ENCODE peak calls at places on chromosomes 5 and 9, in five cellular contexts. One of them, this sample, is unnamed.

GRCh38 chr9:811101-811531 is 30.4 kb upstream of the DMRT1 start:
- DNase-seq in naive thymus-derived CD4-positive, alpha-beta T cell: no peak
- DNase-seq in aorta: no peak
- DNase-seq in PC-3: peak
- DNase-seq in upper lobe of right lung: peak
- DNase-seq in this sample: peak

GRCh38 chr5:10018670-10019069 is 231.0 kb downstream of the ATPSCKMT start:
- DNase-seq in naive thymus-derived CD4-positive, alpha-beta T cell: no peak
- DNase-seq in aorta: no peak
- DNase-seq in PC-3: peak
- DNase-seq in upper lobe of right lung: no peak
- DNase-seq in this sample: peak

GRCh38 chr5:169595172-169595820 is 11.7 kb downstream of the SPDL1 start:
- DNase-seq in naive thymus-derived CD4-positive, alpha-beta T cell: no peak
- DNase-seq in aorta: no peak
- DNase-seq in PC-3: no peak
- DNase-seq in upper lobe of right lung: no peak
- DNase-seq in this sample: no peak

GRCh38 chr5:53479656-53480473 is 564 bp upstream of the FST start:
- DNase-seq in naive thymus-derived CD4-positive, alpha-beta T cell: peak
- DNase-seq in aorta: peak
- DNase-seq in PC-3: peak
- DNase-seq in upper lobe of right lung: peak
- DNase-seq in this sample: no peak

GRCh38 chr9:125929846-125930245 is 182.7 kb downstream of the PBX3 start:
- DNase-seq in naive thymus-derived CD4-positive, alpha-beta T cell: no peak
- DNase-seq in aorta: no peak
- DNase-seq in PC-3: peak
- DNase-seq in upper lobe of right lung: no peak
- DNase-seq in this sample: no peak

GRCh38 chr9:123933401-123933800 is 3.5 kb upstream of the DENND1A start:
- DNase-seq in naive thymus-derived CD4-positive, alpha-beta T cell: no peak
- DNase-seq in aorta: no peak
- DNase-seq in PC-3: peak
- DNase-seq in upper lobe of right lung: no peak
- DNase-seq in this sample: no peak

GRCh38 chr9:131012023-131012334 is 3.0 kb downstream of the LAMC3 start:
- DNase-seq in naive thymus-derived CD4-positive, alpha-beta T cell: no peak
- DNase-seq in aorta: no peak
- DNase-seq in PC-3: no peak
- DNase-seq in upper lobe of right lung: no peak
- DNase-seq in this sample: no peak

GRCh38 chr5:17808566-17808965 is 174.3 kb downstream of the TAF11L14 start:
- DNase-seq in naive thymus-derived CD4-positive, alpha-beta T cell: no peak
- DNase-seq in aorta: no peak
- DNase-seq in PC-3: no peak
- DNase-seq in upper lobe of right lung: no peak
- DNase-seq in this sample: no peak

GRCh38 chr9:129678844-129679243 is 13.4 kb downstream of the PRRX2 start:
- DNase-seq in naive thymus-derived CD4-positive, alpha-beta T cell: no peak
- DNase-seq in aorta: no peak
- DNase-seq in PC-3: no peak
- DNase-seq in upper lobe of right lung: no peak
- DNase-seq in this sample: no peak

GRCh38 chr5:143217065-143217803 is 186.3 kb downstream of the NR3C1 start:
- DNase-seq in naive thymus-derived CD4-positive, alpha-beta T cell: no peak
- DNase-seq in aorta: no peak
- DNase-seq in PC-3: no peak
- DNase-seq in upper lobe of right lung: no peak
- DNase-seq in this sample: no peak

GRCh38 chr9:128361981-128362646 is 9.1 kb upstream of the URM1 start:
- DNase-seq in naive thymus-derived CD4-positive, alpha-beta T cell: peak
- DNase-seq in aorta: peak
- DNase-seq in PC-3: peak
- DNase-seq in upper lobe of right lung: peak
- DNase-seq in this sample: no peak

GRCh38 chr9:128150594-128151342 is 1.5 kb downstream of the LCN2 start:
- DNase-seq in naive thymus-derived CD4-positive, alpha-beta T cell: no peak
- DNase-seq in aorta: peak
- DNase-seq in PC-3: no peak
- DNase-seq in upper lobe of right lung: no peak
- DNase-seq in this sample: no peak

GRCh38 chr9:77977210-77977611 is 54.4 kb downstream of the GNAQ start:
- DNase-seq in naive thymus-derived CD4-positive, alpha-beta T cell: peak
- DNase-seq in aorta: no peak
- DNase-seq in PC-3: no peak
- DNase-seq in upper lobe of right lung: no peak
- DNase-seq in this sample: peak

GRCh38 chr5:137491121-137491520 is 8.0 kb downstream of the SPOCK1 start:
- DNase-seq in naive thymus-derived CD4-positive, alpha-beta T cell: no peak
- DNase-seq in aorta: no peak
- DNase-seq in PC-3: peak
- DNase-seq in upper lobe of right lung: no peak
- DNase-seq in this sample: no peak

GRCh38 chr5:74056789-74057164 is 430.8 kb downstream of the ARHGEF28 start:
- DNase-seq in naive thymus-derived CD4-positive, alpha-beta T cell: no peak
- DNase-seq in aorta: no peak
- DNase-seq in PC-3: peak
- DNase-seq in upper lobe of right lung: no peak
- DNase-seq in this sample: no peak

GRCh38 chr9:34177906-34178697 is 741 bp upstream of the UBAP1 start:
- DNase-seq in naive thymus-derived CD4-positive, alpha-beta T cell: no peak
- DNase-seq in aorta: no peak
- DNase-seq in PC-3: no peak
- DNase-seq in upper lobe of right lung: no peak
- DNase-seq in this sample: no peak

GRCh38 chr9:96175001-96175400 is 127.0 kb downstream of the HSD17B3 start:
- DNase-seq in naive thymus-derived CD4-positive, alpha-beta T cell: no peak
- DNase-seq in aorta: no peak
- DNase-seq in PC-3: no peak
- DNase-seq in upper lobe of right lung: no peak
- DNase-seq in this sample: no peak

GRCh38 chr5:83549681-83550080 is 78.1 kb downstream of the VCAN start:
- DNase-seq in naive thymus-derived CD4-positive, alpha-beta T cell: no peak
- DNase-seq in aorta: no peak
- DNase-seq in PC-3: no peak
- DNase-seq in upper lobe of right lung: no peak
- DNase-seq in this sample: no peak

GRCh38 chr5:31106742-31107546 is 86.5 kb upstream of the CDH6 start:
- DNase-seq in naive thymus-derived CD4-positive, alpha-beta T cell: no peak
- DNase-seq in aorta: no peak
- DNase-seq in PC-3: peak
- DNase-seq in upper lobe of right lung: no peak
- DNase-seq in this sample: no peak

GRCh38 chr5:7078901-7079300 is 317.0 kb upstream of the ADCY2 start:
- DNase-seq in naive thymus-derived CD4-positive, alpha-beta T cell: no peak
- DNase-seq in aorta: no peak
- DNase-seq in PC-3: peak
- DNase-seq in upper lobe of right lung: no peak
- DNase-seq in this sample: no peak

GRCh38 chr5:135565256-135565655 is 13.5 kb downstream of the CXCL14 start:
- DNase-seq in naive thymus-derived CD4-positive, alpha-beta T cell: no peak
- DNase-seq in aorta: no peak
- DNase-seq in PC-3: no peak
- DNase-seq in upper lobe of right lung: no peak
- DNase-seq in this sample: no peak

GRCh38 chr5:126544087-126544740 is 50.8 kb downstream of the ALDH7A1 start:
- DNase-seq in naive thymus-derived CD4-positive, alpha-beta T cell: peak
- DNase-seq in aorta: no peak
- DNase-seq in PC-3: peak
- DNase-seq in upper lobe of right lung: no peak
- DNase-seq in this sample: no peak

GRCh38 chr5:35675392-35675791 is 57.7 kb downstream of the SPEF2 start:
- DNase-seq in naive thymus-derived CD4-positive, alpha-beta T cell: no peak
- DNase-seq in aorta: no peak
- DNase-seq in PC-3: no peak
- DNase-seq in upper lobe of right lung: no peak
- DNase-seq in this sample: no peak

GRCh38 chr5:123809594-123810172 is 297.7 kb downstream of the CSNK1G3 start:
- DNase-seq in naive thymus-derived CD4-positive, alpha-beta T cell: no peak
- DNase-seq in aorta: no peak
- DNase-seq in PC-3: no peak
- DNase-seq in upper lobe of right lung: no peak
- DNase-seq in this sample: no peak

GRCh38 chr5:109484597-109484996 is 74.8 kb upstream of the PJA2 start:
- DNase-seq in naive thymus-derived CD4-positive, alpha-beta T cell: no peak
- DNase-seq in aorta: no peak
- DNase-seq in PC-3: no peak
- DNase-seq in upper lobe of right lung: no peak
- DNase-seq in this sample: no peak

GRCh38 chr9:93819905-93820304 is 135.2 kb downstream of the BARX1 start:
- DNase-seq in naive thymus-derived CD4-positive, alpha-beta T cell: no peak
- DNase-seq in aorta: peak
- DNase-seq in PC-3: no peak
- DNase-seq in upper lobe of right lung: no peak
- DNase-seq in this sample: no peak

GRCh38 chr9:113523421-113524141 is 60.1 kb downstream of the RGS3 start:
- DNase-seq in naive thymus-derived CD4-positive, alpha-beta T cell: no peak
- DNase-seq in aorta: no peak
- DNase-seq in PC-3: no peak
- DNase-seq in upper lobe of right lung: peak
- DNase-seq in this sample: no peak

GRCh38 chr5:140881889-140882590 is at the start of gene PCDHA13:
- DNase-seq in naive thymus-derived CD4-positive, alpha-beta T cell: no peak
- DNase-seq in aorta: no peak
- DNase-seq in PC-3: peak
- DNase-seq in upper lobe of right lung: peak
- DNase-seq in this sample: no peak

GRCh38 chr9:90167920-90168319 is 474.7 kb downstream of the DIRAS2 start:
- DNase-seq in naive thymus-derived CD4-positive, alpha-beta T cell: no peak
- DNase-seq in aorta: no peak
- DNase-seq in PC-3: no peak
- DNase-seq in upper lobe of right lung: no peak
- DNase-seq in this sample: no peak

GRCh38 chr9:12648921-12649320 is 44.3 kb upstream of the TYRP1 start:
- DNase-seq in naive thymus-derived CD4-positive, alpha-beta T cell: no peak
- DNase-seq in aorta: no peak
- DNase-seq in PC-3: no peak
- DNase-seq in upper lobe of right lung: no peak
- DNase-seq in this sample: no peak

GRCh38 chr5:144230806-144231205 is 60.1 kb downstream of the KCTD16 start:
- DNase-seq in naive thymus-derived CD4-positive, alpha-beta T cell: no peak
- DNase-seq in aorta: no peak
- DNase-seq in PC-3: no peak
- DNase-seq in upper lobe of right lung: no peak
- DNase-seq in this sample: no peak

GRCh38 chr9:97468658-97469448 is 32.6 kb upstream of the TMOD1 start:
- DNase-seq in naive thymus-derived CD4-positive, alpha-beta T cell: peak
- DNase-seq in aorta: peak
- DNase-seq in PC-3: peak
- DNase-seq in upper lobe of right lung: peak
- DNase-seq in this sample: no peak

GRCh38 chr9:88789785-88790184 is 201.5 kb upstream of the S1PR3 start:
- DNase-seq in naive thymus-derived CD4-positive, alpha-beta T cell: no peak
- DNase-seq in aorta: no peak
- DNase-seq in PC-3: no peak
- DNase-seq in upper lobe of right lung: no peak
- DNase-seq in this sample: peak

GRCh38 chr5:862367-863243 is 11.8 kb upstream of the ZDHHC11 start:
- DNase-seq in naive thymus-derived CD4-positive, alpha-beta T cell: no peak
- DNase-seq in aorta: no peak
- DNase-seq in PC-3: peak
- DNase-seq in upper lobe of right lung: no peak
- DNase-seq in this sample: no peak

DNA sequence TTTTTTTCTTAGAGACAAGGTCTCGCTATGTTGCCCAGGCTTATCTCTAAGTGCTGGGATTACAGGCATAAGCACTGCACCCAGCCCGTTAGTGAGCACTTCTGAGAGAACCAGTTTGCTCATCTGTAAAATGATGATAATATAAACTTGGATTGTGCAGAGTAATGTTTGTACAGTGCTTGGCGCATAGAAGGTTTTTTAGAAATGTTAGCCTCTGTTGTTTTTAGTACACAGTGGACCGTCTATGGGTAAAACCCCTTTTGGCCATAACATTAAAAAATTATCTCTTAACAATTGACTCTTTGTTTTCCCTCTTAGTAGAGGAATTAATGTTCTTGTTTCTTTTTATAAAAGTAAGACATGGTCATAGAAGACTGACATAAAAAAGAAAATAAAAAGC is 202.1 kb downstream of the PCSK5 start:
- DNase-seq in naive thymus-derived CD4-positive, alpha-beta T cell: no peak
- DNase-seq in aorta: no peak
- DNase-seq in PC-3: no peak
- DNase-seq in upper lobe of right lung: no peak
- DNase-seq in this sample: no peak
- H3K27ac ChIP-seq in naive thymus-derived CD4-positive, alpha-beta T cell: no peak
- H3K27ac ChIP-seq in aorta: no peak
- H3K27ac ChIP-seq in PC-3: no peak
- H3K27ac ChIP-seq in upper lobe of right lung: no peak
- H3K27ac ChIP-seq in this sample: no peak

GRCh38 chr9:83633260-83633659 is 10.3 kb downstream of the IDNK start:
- DNase-seq in naive thymus-derived CD4-positive, alpha-beta T cell: no peak
- DNase-seq in aorta: no peak
- DNase-seq in PC-3: no peak
- DNase-seq in upper lobe of right lung: no peak
- DNase-seq in this sample: no peak

GRCh38 chr9:83629433-83630104 is 6.6 kb downstream of the IDNK start:
- DNase-seq in naive thymus-derived CD4-positive, alpha-beta T cell: no peak
- DNase-seq in aorta: no peak
- DNase-seq in PC-3: no peak
- DNase-seq in upper lobe of right lung: no peak
- DNase-seq in this sample: no peak

GRCh38 chr9:83628540-83628939 is 5.6 kb downstream of the IDNK start:
- DNase-seq in naive thymus-derived CD4-positive, alpha-beta T cell: no peak
- DNase-seq in aorta: no peak
- DNase-seq in PC-3: no peak
- DNase-seq in upper lobe of right lung: no peak
- DNase-seq in this sample: no peak

GRCh38 chr9:83633676-83634075 is 10.7 kb downstream of the IDNK start:
- DNase-seq in naive thymus-derived CD4-positive, alpha-beta T cell: no peak
- DNase-seq in aorta: no peak
- DNase-seq in PC-3: no peak
- DNase-seq in upper lobe of right lung: no peak
- DNase-seq in this sample: no peak

GRCh38 chr9:83630938-83631457 is 8.1 kb downstream of the IDNK start:
- DNase-seq in naive thymus-derived CD4-positive, alpha-beta T cell: no peak
- DNase-seq in aorta: no peak
- DNase-seq in PC-3: no peak
- DNase-seq in upper lobe of right lung: no peak
- DNase-seq in this sample: no peak
- H3K27ac ChIP-seq in naive thymus-derived CD4-positive, alpha-beta T cell: no peak
- H3K27ac ChIP-seq in aorta: no peak
- H3K27ac ChIP-seq in PC-3: no peak
- H3K27ac ChIP-seq in upper lobe of right lung: no peak
- H3K27ac ChIP-seq in this sample: no peak

GRCh38 chr5:93245226-93245625 is 335.8 kb downstream of the NR2F1-AS1 start:
- DNase-seq in naive thymus-derived CD4-positive, alpha-beta T cell: no peak
- DNase-seq in aorta: no peak
- DNase-seq in PC-3: no peak
- DNase-seq in upper lobe of right lung: no peak
- DNase-seq in this sample: no peak
- H3K27ac ChIP-seq in naive thymus-derived CD4-positive, alpha-beta T cell: no peak
- H3K27ac ChIP-seq in aorta: no peak
- H3K27ac ChIP-seq in PC-3: no peak
- H3K27ac ChIP-seq in upper lobe of right lung: peak
- H3K27ac ChIP-seq in this sample: no peak

GRCh38 chr9:22170990-22171663 is 162.0 kb upstream of the CDKN2B start:
- DNase-seq in naive thymus-derived CD4-positive, alpha-beta T cell: no peak
- DNase-seq in aorta: no peak
- DNase-seq in PC-3: no peak
- DNase-seq in upper lobe of right lung: no peak
- DNase-seq in this sample: no peak
- H3K27ac ChIP-seq in naive thymus-derived CD4-positive, alpha-beta T cell: no peak
- H3K27ac ChIP-seq in aorta: no peak
- H3K27ac ChIP-seq in PC-3: peak
- H3K27ac ChIP-seq in upper lobe of right lung: no peak
- H3K27ac ChIP-seq in this sample: peak

This sample was measured in epithelial cell of prostate.